ENCODE peak calls at places on chromosome 5, in ten cellular contexts. L, N, Z, Q, V, B, X, R, J and A are unnamed samples.

GRCh38 chr5:1087428-1087827 is 24.4 kb downstream of the SLC12A7 start:
- DNase-seq in R (no peak), B (no peak), Z (no peak), J (no peak), X (no peak), N (no peak), Q (no peak), V (no peak), L (no peak), A (no peak)

GRCh38 chr5:72096602-72097205 is 10.6 kb upstream of the MAP1B start:
- DNase-seq in Z (no peak), V (no peak), J (no peak), R (no peak), L (no peak), B (no peak), N (no peak), Q (no peak), X (no peak), A (no peak)

GRCh38 chr5:137128012-137128411 is 371.1 kb downstream of the SPOCK1 start:
- DNase-seq in J (no peak), Q (no peak), N (no peak), V (no peak), R (no peak), Z (no peak), B (no peak), X (no peak), L (no peak), A (no peak)

GRCh38 chr5:1489754-1490153 is 34.0 kb downstream of the LPCAT1 start:
- DNase-seq in V (no peak), Z (no peak), N (no peak), Q (no peak), J (no peak), X (no peak), L (no peak), R (no peak), B (no peak), A (no peak)

GRCh38 chr5:14595189-14595588 is 13.6 kb downstream of the OTULINL start:
- DNase-seq in J (no peak), N (no peak), X (no peak), B (no peak), L (no peak), V (no peak), Q (no peak), R (no peak), Z (no peak), A (no peak)

GRCh38 chr5:20446121-20446520 is 458.1 kb upstream of the CDH18 start:
- DNase-seq in Z (no peak), Q (no peak), N (no peak), J (no peak), R (no peak), B (no peak), L (no peak), X (no peak), V (no peak), A (no peak)

GRCh38 chr5:93579561-93580386 is 1.2 kb downstream of the NR2F1-AS1 start:
- DNase-seq in N (peak; percentile 83), X (no peak), R (peak; percentile 49), Z (no peak), L (peak; percentile 49), J (no peak), V (peak; percentile 30), Q (peak; percentile 29), B (no peak), A (peak; percentile 69)

GRCh38 chr5:147369742-147370374 is 135.0 kb downstream of the STK32A start:
- DNase-seq in N (no peak), Z (no peak), J (peak; percentile 22), X (no peak), B (no peak), R (peak; percentile 45), Q (no peak), V (no peak), L (peak; percentile 21), A (no peak)

GRCh38 chr5:16897800-16898199 is 38.3 kb downstream of the MYO10 start:
- DNase-seq in J (no peak), X (no peak), Z (no peak), Q (no peak), V (no peak), L (no peak), N (peak; percentile 63), R (no peak), B (no peak), A (no peak)

GRCh38 chr5:36721664-36722063 is 115.3 kb downstream of the SLC1A3 start:
- DNase-seq in B (no peak), Q (no peak), R (no peak), J (no peak), X (no peak), L (no peak), V (no peak), Z (no peak), N (no peak), A (no peak)

GRCh38 chr5:143146161-143146560 is 257.3 kb downstream of the NR3C1 start:
- DNase-seq in L (no peak), B (no peak), Z (no peak), V (no peak), N (no peak), X (no peak), Q (no peak), R (no peak), J (no peak), A (no peak)

GRCh38 chr5:23727271-23727670 is 219.9 kb downstream of the PRDM9 start:
- DNase-seq in X (no peak), R (no peak), V (no peak), B (no peak), Z (no peak), Q (no peak), L (peak; percentile 89), J (no peak), N (no peak), A (no peak)

GRCh38 chr5:16456103-16456832 is 9.3 kb downstream of the ZNF622 start:
- DNase-seq in Q (no peak), X (no peak), B (no peak), V (no peak), R (peak; percentile 87), Z (no peak), J (peak; percentile 73), N (peak; percentile 50), L (peak; percentile 81), A (peak; percentile 88)

GRCh38 chr5:58231041-58231440 is 228.8 kb downstream of the PLK2 start:
- DNase-seq in V (no peak), N (no peak), Q (no peak), L (no peak), X (no peak), J (peak; percentile 12), Z (no peak), R (no peak), B (no peak), A (no peak)

GRCh38 chr5:135245521-135246499 is 153.2 kb downstream of the MACROH2A1 start:
- DNase-seq in J (peak; percentile 73), Q (no peak), X (no peak), R (peak; percentile 80), L (no peak), B (no peak), Z (no peak), N (peak; percentile 45), V (no peak), A (no peak)

GRCh38 chr5:9245071-9245470 is 300.8 kb downstream of the SEMA5A start:
- DNase-seq in Q (no peak), V (no peak), J (no peak), N (no peak), X (no peak), B (no peak), Z (no peak), L (no peak), R (peak; percentile 10), A (no peak)

GRCh38 chr5:141001466-141001853 is 35.2 kb downstream of the PCDHAC2 start:
- DNase-seq in Q (no peak), B (no peak), J (no peak), Z (no peak), N (peak; percentile 79), R (no peak), L (peak; percentile 67), V (no peak), X (no peak), A (peak; percentile 61)

GRCh38 chr5:112183103-112183634 is 235.9 kb downstream of the EPB41L4A start:
- DNase-seq in V (no peak), R (no peak), N (peak; percentile 38), Q (no peak), B (no peak), X (no peak), J (peak; percentile 13), Z (no peak), L (no peak), A (peak; percentile 89)

GRCh38 chr5:149030392-149030791 is 32.5 kb downstream of the SH3TC2 start:
- DNase-seq in Z (no peak), N (no peak), R (no peak), J (peak; percentile 48), Q (no peak), B (no peak), X (no peak), V (no peak), L (peak; percentile 2), A (no peak)

GRCh38 chr5:59609501-59610265 is 283.8 kb downstream of the PDE4D start:
- DNase-seq in N (no peak), B (no peak), Q (no peak), Z (no peak), V (no peak), J (no peak), X (no peak), L (no peak), R (no peak), A (no peak)

GRCh38 chr5:172492097-172492840 is 37.9 kb upstream of the SH3PXD2B start:
- DNase-seq in L (no peak), J (no peak), Z (no peak), X (no peak), B (no peak), V (no peak), R (no peak), N (peak; percentile 15), Q (no peak), A (no peak)

GRCh38 chr5:150214289-150214688 is 24.4 kb downstream of the SLC6A7 start:
- DNase-seq in L (no peak), J (peak; percentile 16), X (no peak), V (no peak), Z (no peak), B (no peak), N (no peak), Q (peak; percentile 56), R (peak; percentile 95), A (no peak)